ENCODE peak calls at places on chromosome 19, in seven cellular contexts. N is left ventricle myocardium superior; J is posterior vena cava; R is uterus; T is C1 segment of cervical spinal cord; A is activated CD4-positive, alpha-beta T cell treated with anti-CD3 and anti-CD28 coated beads, Interleukin-2, amount 50 U/mL, for 1 hour; S is NCI-H2171. P is an unnamed sample.

GRCh38 chr19:2327773-2328400 is 499 bp downstream of the LSM7 start:
- DNase-seq in N (no peak), J (no peak), R (no peak), T (no peak), A (peak), S (no peak), P (no peak)

GRCh38 chr19:14407889-14408640 is 11.1 kb downstream of the DDX39A start:
- DNase-seq in N (peak), J (no peak), R (no peak), T (no peak), A (no peak), S (no peak), P (no peak)

GRCh38 chr19:862529-863304 is 3.3 kb downstream of the CFD start:
- DNase-seq in N (peak), J (peak), R (peak), T (no peak), A (peak), S (no peak), P (peak)

GRCh38 chr19:41958367-41959055 is 610 bp downstream of the RABAC1 start:
- DNase-seq in N (peak), J (peak), R (peak), T (peak), A (peak), S (peak), P (peak)

GRCh38 chr19:2150794-2151338 is 500 bp downstream of the AP3D1 start:
- DNase-seq in N (peak), J (no peak), R (no peak), T (no peak), A (peak), S (no peak), P (no peak)

GRCh38 chr19:46787331-46788100 is 878 bp downstream of the SLC1A5 start:
- DNase-seq in N (peak), J (peak), R (peak), T (no peak), A (peak), S (peak), P (peak)

GRCh38 chr19:45305421-45305820 is 17.3 kb downstream of the CKM start:
- DNase-seq in N (no peak), J (no peak), R (no peak), T (no peak), A (no peak), S (no peak), P (no peak)

GRCh38 chr19:38043649-38044144 is 136.7 kb downstream of the SIPA1L3 start:
- DNase-seq in N (no peak), J (no peak), R (no peak), T (no peak), A (no peak), S (no peak), P (no peak)

GRCh38 chr19:2969104-2969504 is 8.3 kb upstream of the TLE6 start:
- DNase-seq in N (peak), J (no peak), R (peak), T (no peak), A (no peak), S (peak), P (peak)

GRCh38 chr19:10699650-10700335 is 1.4 kb upstream of the QTRT1 start:
- DNase-seq in N (no peak), J (no peak), R (no peak), T (no peak), A (peak), S (no peak), P (peak)

GRCh38 chr19:32908641-32909190 is 39.1 kb upstream of the SLC7A9 start:
- DNase-seq in N (no peak), J (no peak), R (no peak), T (no peak), A (no peak), S (no peak), P (no peak)

GRCh38 chr19:45780146-45780447 is 2.2 kb downstream of the DMPK start:
- DNase-seq in N (no peak), J (no peak), R (no peak), T (no peak), A (no peak), S (no peak), P (no peak)

GRCh38 chr19:13012690-13013608 is 17.7 kb downstream of the NFIX start:
- DNase-seq in N (peak), J (peak), R (peak), T (peak), A (no peak), S (no peak), P (no peak)

GRCh38 chr19:45901432-45901903 is 945 bp downstream of the MYPOP start:
- DNase-seq in N (peak), J (no peak), R (peak), T (no peak), A (no peak), S (peak), P (peak)

GRCh38 chr19:38528213-38528755 is 89.5 kb downstream of the MAP4K1 start:
- DNase-seq in N (no peak), J (no peak), R (no peak), T (no peak), A (no peak), S (no peak), P (no peak)

GRCh38 chr19:35931874-35932202 is 4.3 kb upstream of the LRFN3 start:
- DNase-seq in N (no peak), J (no peak), R (no peak), T (no peak), A (no peak), S (no peak), P (no peak)

GRCh38 chr19:29089315-29089855 is 123.6 kb downstream of the UQCRFS1 start:
- DNase-seq in N (no peak), J (no peak), R (no peak), T (no peak), A (no peak), S (no peak), P (no peak)

GRCh38 chr19:35112995-35113693 is 2.5 kb upstream of the FXYD3 start:
- DNase-seq in N (no peak), J (no peak), R (no peak), T (no peak), A (no peak), S (no peak), P (no peak)

GRCh38 chr19:10508707-10509106 is 5.6 kb upstream of the KEAP1 start:
- DNase-seq in N (no peak), J (no peak), R (no peak), T (no peak), A (no peak), S (no peak), P (no peak)

GRCh38 chr19:11457115-11457514 is 21.7 kb downstream of the PRKCSH start:
- DNase-seq in N (no peak), J (no peak), R (no peak), T (peak), A (no peak), S (no peak), P (no peak)

GRCh38 chr19:50759886-50760285 is 10.4 kb upstream of the GPR32 start:
- DNase-seq in N (no peak), J (no peak), R (no peak), T (no peak), A (no peak), S (peak), P (peak)

GRCh38 chr19:51372649-51373504 is at the start of gene NKG7:
- DNase-seq in N (no peak), J (no peak), R (no peak), T (no peak), A (peak), S (no peak), P (no peak)

GRCh38 chr19:44111910-44112463 is 1.2 kb upstream of the ZNF225 start:
- DNase-seq in N (no peak), J (no peak), R (no peak), T (no peak), A (no peak), S (no peak), P (peak)

GRCh38 chr19:46821512-46822359 is 28.9 kb downstream of the AP2S1 start:
- DNase-seq in N (peak), J (no peak), R (no peak), T (no peak), A (peak), S (no peak), P (no peak)

GRCh38 chr19:48689438-48689837 is 6.3 kb upstream of the FUT2 start:
- DNase-seq in N (no peak), J (no peak), R (peak), T (no peak), A (no peak), S (no peak), P (no peak)

GRCh38 chr19:2077398-2077797 is 18.7 kb downstream of the MOB3A start:
- DNase-seq in N (no peak), J (no peak), R (no peak), T (no peak), A (no peak), S (no peak), P (no peak)

GRCh38 chr19:1501200-1501595 is 10.2 kb downstream of the REEP6 start:
- DNase-seq in N (no peak), J (peak), R (no peak), T (no peak), A (no peak), S (no peak), P (no peak)

GRCh38 chr19:48390188-48391099 is 907 bp downstream of the KDELR1 start:
- DNase-seq in N (peak), J (peak), R (peak), T (no peak), A (peak), S (peak), P (peak)